ENCODE peak calls at places on chromosomes 5 and 9, in nine cellular contexts. Z is psoas muscle; Q is stimulated activated CD4-positive, alpha-beta T cell treated with anti-CD3 and anti-CD28 coated beads, Interleukin-1b, Interleukin-23, amount 100 ng/mL, for 4 hours; F is HuH-7.5; U is GM23248; X is T-helper 17 cell; B is amniotic epithelial cell; J is stimulated activated CD8-positive, alpha-beta memory T cell treated with anti-CD3 and anti-CD28 coated beads, Interleukin-15, amount 100 ng/mL, for 4 hours; W is SJCRH30. C is an unnamed sample.
A peak's percentile ranks its signal among the peaks of the same experiment; 100 is the strongest.

GRCh38 chr9:131624636-131625241 is 79.4 kb downstream of the PRRT1B start:
- DNase-seq in U (peak; percentile 38), F (no peak), Q (no peak), Z (no peak), W (peak; percentile 99), J (no peak), B (no peak), X (no peak), C (no peak)

GRCh38 chr9:128882677-128883590 is 1.0 kb downstream of the LRRC8A start:
- DNase-seq in X (no peak), J (no peak), B (peak; percentile 71), W (peak; percentile 52), U (peak; percentile 42), F (no peak), Z (no peak), Q (no peak), C (no peak)

GRCh38 chr9:108297025-108297424 is 558.8 kb downstream of the ACTL7B start:
- DNase-seq in B (peak; percentile 17), Q (no peak), W (no peak), X (no peak), U (peak; percentile 92), Z (peak; percentile 30), J (no peak), F (no peak), C (no peak)

GRCh38 chr9:131398204-131398603 is 4.3 kb downstream of the PRRC2B start:
- DNase-seq in Z (no peak), W (no peak), U (no peak), J (no peak), B (no peak), Q (peak; percentile 21), F (no peak), X (peak; percentile 41), C (no peak)

GRCh38 chr5:37668524-37669047 is 171.3 kb downstream of the GDNF start:
- DNase-seq in Z (peak; percentile 67), Q (no peak), F (peak; percentile 57), U (peak; percentile 98), X (no peak), W (peak; percentile 86), B (peak; percentile 100), J (no peak), C (no peak)

GRCh38 chr5:163475416-163475815 is 15.0 kb downstream of the HMMR start:
- DNase-seq in Z (no peak), U (no peak), X (no peak), Q (no peak), F (no peak), B (no peak), W (no peak), J (no peak), C (no peak)

GRCh38 chr9:74824654-74825053 is 63.1 kb downstream of the TRPM6 start:
- DNase-seq in W (peak; percentile 59), U (peak; percentile 11), J (no peak), F (no peak), B (peak; percentile 55), Z (no peak), Q (no peak), X (no peak), C (no peak)

GRCh38 chr5:2352101-2352861 is 399.2 kb downstream of the IRX2 start:
- DNase-seq in W (no peak), B (no peak), Q (no peak), F (no peak), X (no peak), J (no peak), Z (no peak), U (no peak), C (no peak)

GRCh38 chr9:117245225-117245624 is 169.6 kb downstream of the ASTN2 start:
- DNase-seq in W (no peak), F (no peak), B (no peak), X (no peak), Q (no peak), J (no peak), U (peak; percentile 1), Z (no peak), C (no peak)

GRCh38 chr5:42557689-42558088 is 134.4 kb downstream of the GHR start:
- DNase-seq in X (no peak), W (no peak), U (no peak), J (no peak), Z (no peak), B (no peak), F (no peak), Q (no peak), C (no peak)

GRCh38 chr5:54883374-54884194 is 101.8 kb downstream of the ESM1 start:
- DNase-seq in U (peak; percentile 66), Z (peak; percentile 47), J (no peak), Q (no peak), F (peak; percentile 63), W (peak; percentile 83), B (peak; percentile 31), X (no peak), C (no peak)

GRCh38 chr5:108773330-108773729 is 25.6 kb downstream of the FER start:
- DNase-seq in U (no peak), Z (no peak), W (no peak), X (no peak), F (no peak), J (no peak), Q (no peak), B (no peak), C (no peak)

GRCh38 chr9:2024888-2025781 is 10.0 kb downstream of the SMARCA2 start:
- DNase-seq in B (peak; percentile 12), U (no peak), Z (no peak), J (no peak), X (no peak), F (no peak), Q (no peak), W (no peak), C (no peak)

GRCh38 chr5:140134277-140134935 is 8.7 kb downstream of the IGIP start:
- DNase-seq in W (no peak), B (no peak), F (no peak), J (no peak), Q (no peak), X (no peak), Z (no peak), U (no peak), C (no peak)

GRCh38 chr9:27487128-27487527 is 37.0 kb upstream of the IFNK start:
- DNase-seq in W (no peak), Q (no peak), Z (no peak), X (no peak), J (no peak), B (peak; percentile 5), U (no peak), F (no peak), C (no peak)

GRCh38 chr5:38396766-38397165 is 138.4 kb downstream of the EGFLAM start:
- DNase-seq in B (no peak), W (no peak), Q (no peak), X (no peak), F (no peak), Z (no peak), J (no peak), U (no peak), C (no peak)

GRCh38 chr9:96449522-96449843 is 486 bp upstream of the HABP4 start:
- DNase-seq in B (no peak), U (no peak), Q (no peak), F (no peak), Z (no peak), J (no peak), W (no peak), X (no peak), C (no peak)

GRCh38 chr9:33781736-33782135 is 13.6 kb upstream of the PRSS3 start:
- DNase-seq in W (no peak), B (no peak), U (no peak), J (no peak), Z (no peak), Q (no peak), F (no peak), X (no peak), C (no peak)

GRCh38 chr9:101403886-101404285 is 5.2 kb downstream of the ZNF189 start:
- DNase-seq in Q (no peak), Z (no peak), X (no peak), F (no peak), J (no peak), B (no peak), U (no peak), W (no peak), C (no peak)

GRCh38 chr5:169756071-169756765 is 119.1 kb downstream of the DOCK2 start:
- DNase-seq in Z (no peak), B (no peak), U (no peak), W (no peak), Q (no peak), X (no peak), F (no peak), J (no peak), C (no peak)

GRCh38 chr9:91758491-91758981 is 191.5 kb downstream of the ROR2 start:
- DNase-seq in B (peak; percentile 56), Q (peak; percentile 4), F (peak; percentile 52), Z (no peak), U (peak; percentile 69), W (no peak), X (no peak), J (no peak), C (no peak)

GRCh38 chr5:36744041-36744677 is 132.4 kb upstream of the NIPBL start:
- DNase-seq in W (no peak), U (peak; percentile 15), J (no peak), Q (no peak), F (no peak), B (no peak), Z (no peak), X (no peak), C (no peak)

GRCh38 chr5:62812653-62813329 is 234.2 kb downstream of the LRRC70 start:
- DNase-seq in X (no peak), F (no peak), B (no peak), U (peak; percentile 1), W (no peak), J (no peak), Z (no peak), Q (no peak), C (no peak)

GRCh38 chr5:167205881-167206280 is 1085.6 kb upstream of the WWC1 start:
- DNase-seq in F (no peak), J (no peak), Q (no peak), Z (no peak), B (no peak), U (no peak), X (no peak), W (peak; percentile 95), C (no peak)

GRCh38 chr5:137186759-137187461 is 312.2 kb downstream of the SPOCK1 start:
- DNase-seq in J (no peak), F (no peak), Q (no peak), U (peak; percentile 97), X (no peak), Z (peak; percentile 51), B (peak; percentile 87), W (no peak), C (no peak)

GRCh38 chr9:86464242-86464641 is 110.0 kb upstream of the TUT7 start:
- DNase-seq in Q (no peak), B (no peak), X (no peak), W (peak; percentile 71), F (no peak), Z (no peak), J (no peak), U (no peak), C (no peak)

GRCh38 chr5:181100121-181101015 is 30.6 kb downstream of the OR2V1 start:
- DNase-seq in U (peak; percentile 45), F (no peak), Q (no peak), X (no peak), B (no peak), Z (no peak), J (no peak), W (no peak), C (no peak)

GRCh38 chr9:123208626-123209174 is 59.7 kb downstream of the STRBP start:
- DNase-seq in W (no peak), J (no peak), U (no peak), Z (no peak), B (no peak), X (no peak), F (no peak), Q (no peak), C (no peak)

GRCh38 chr5:112367400-112367799 is 51.7 kb downstream of the EPB41L4A start:
- DNase-seq in F (no peak), Q (no peak), J (no peak), U (no peak), Z (no peak), X (no peak), B (no peak), W (no peak), C (no peak)

GRCh38 chr9:120668399-120668798 is 45.9 kb downstream of the MEGF9 start:
- DNase-seq in X (no peak), W (no peak), B (peak; percentile 25), F (no peak), J (no peak), Z (no peak), Q (no peak), U (no peak), C (no peak)

GRCh38 chr5:132485641-132486317 is 4.8 kb downstream of the IRF1 start:
- DNase-seq in Q (no peak), J (no peak), X (peak; percentile 4), B (no peak), F (no peak), W (no peak), Z (no peak), U (no peak), C (no peak)